ENCODE peak calls at places on chromosome 20, in six cellular contexts. X is AG10803, N is GM12864, R is tibial nerve, Q is astrocyte of the spinal cord, I is fibroblast of lung. Z is an unnamed sample.

GRCh38 chr20:10508468-10509251 is 73.6 kb downstream of the SLX4IP start:
- DNase-seq in R (no peak), N (no peak), X (peak), I (peak), Q (peak), Z (no peak)

GRCh38 chr20:14829897-14830296 is 492.5 kb upstream of the FLRT3 start:
- DNase-seq in R (no peak), Q (no peak), X (no peak), I (no peak), N (no peak), Z (no peak)

GRCh38 chr20:46350201-46350985 is 42.1 kb upstream of the CDH22 start:
- DNase-seq in I (peak), Q (peak), X (peak), R (no peak), N (peak), Z (no peak)

GRCh38 chr20:49701916-49702315 is 11.8 kb downstream of the B4GALT5 start:
- DNase-seq in R (no peak), Q (no peak), I (no peak), X (no peak), N (no peak), Z (no peak)

GRCh38 chr20:15191082-15191723 is 853.8 kb upstream of the FLRT3 start:
- DNase-seq in N (no peak), R (no peak), Q (no peak), X (no peak), I (no peak), Z (no peak)

GRCh38 chr20:53033176-53033575 is 61.0 kb downstream of the TSHZ2 start:
- DNase-seq in Q (no peak), X (peak), I (no peak), R (no peak), N (no peak), Z (no peak)

GRCh38 chr20:38108438-38109024 is 56.5 kb downstream of the TGM2 start:
- DNase-seq in X (peak), R (no peak), Q (peak), I (peak), N (no peak), Z (no peak)

GRCh38 chr20:58433759-58434158 is 44.7 kb downstream of the VAPB start:
- DNase-seq in X (peak), I (peak), N (no peak), Q (peak), R (no peak), Z (no peak)

GRCh38 chr20:35269055-35269781 is 8.7 kb downstream of the MMP24OS start:
- DNase-seq in Q (peak), I (peak), R (no peak), N (no peak), X (peak), Z (no peak)

GRCh38 chr20:12978613-12979495 is 29.9 kb upstream of the SPTLC3 start:
- DNase-seq in R (no peak), I (no peak), Q (no peak), X (no peak), N (no peak), Z (no peak)

GRCh38 chr20:63525968-63526367 is 5.4 kb downstream of the PPDPF start:
- DNase-seq in N (no peak), R (no peak), X (no peak), I (no peak), Q (no peak), Z (no peak)

GRCh38 chr20:49811825-49812462 is 684 bp upstream of the SLC9A8 start:
- DNase-seq in Q (peak), N (no peak), I (peak), R (no peak), X (no peak), Z (no peak)

GRCh38 chr20:258963-259362 is 1.4 kb downstream of the DEFB132 start:
- DNase-seq in X (peak), R (no peak), N (no peak), I (peak), Q (peak), Z (no peak)

GRCh38 chr20:33858666-33859065 is 47.5 kb downstream of the CHMP4B start:
- DNase-seq in N (no peak), Q (no peak), R (no peak), I (no peak), X (no peak), Z (no peak)

GRCh38 chr20:20837574-20838021 is 125.2 kb upstream of the RALGAPA2 start:
- DNase-seq in Q (peak), N (no peak), X (peak), R (peak), I (peak), Z (no peak)

GRCh38 chr20:39112196-39112743 is 150.1 kb downstream of the DHX35 start:
- DNase-seq in N (no peak), R (no peak), Q (peak), I (peak), X (peak), Z (no peak)

GRCh38 chr20:25082498-25082873 is 545 bp upstream of the VSX1 start:
- DNase-seq in R (no peak), N (no peak), I (no peak), X (no peak), Q (no peak), Z (no peak)

GRCh38 chr20:50385733-50386640 is 124.2 kb upstream of the PTPN1 start:
- DNase-seq in X (no peak), N (no peak), Q (no peak), R (no peak), I (peak), Z (peak)

GRCh38 chr20:40962733-40963504 is 65.7 kb upstream of the TOP1 start:
- DNase-seq in R (peak), N (no peak), X (peak), I (peak), Q (peak), Z (peak)

GRCh38 chr20:44196278-44196677 is 9.3 kb upstream of the JPH2 start:
- DNase-seq in I (no peak), N (no peak), Q (no peak), X (no peak), R (no peak), Z (no peak)
- TF ChIP-seq CTCF in I (no peak), N (no peak), Q (peak), X (peak), R (no peak), Z (no peak)

GRCh38 chr20:47921306-47922279 is 136.3 kb upstream of the SULF2 start:
- DNase-seq in N (no peak), R (no peak), Q (no peak), X (peak), I (no peak), Z (no peak)

GRCh38 chr20:47926731-47927130 is 141.4 kb upstream of the SULF2 start:
- DNase-seq in N (no peak), X (no peak), I (no peak), R (no peak), Q (no peak), Z (no peak)

GRCh38 chr20:47925603-47926002 is 140.3 kb upstream of the SULF2 start:
- DNase-seq in Q (no peak), N (no peak), X (no peak), R (no peak), I (no peak), Z (no peak)

GRCh38 chr20:47917549-47918070 is 132.3 kb upstream of the SULF2 start:
- DNase-seq in Q (no peak), R (no peak), N (no peak), I (no peak), X (no peak), Z (no peak)

DNA sequence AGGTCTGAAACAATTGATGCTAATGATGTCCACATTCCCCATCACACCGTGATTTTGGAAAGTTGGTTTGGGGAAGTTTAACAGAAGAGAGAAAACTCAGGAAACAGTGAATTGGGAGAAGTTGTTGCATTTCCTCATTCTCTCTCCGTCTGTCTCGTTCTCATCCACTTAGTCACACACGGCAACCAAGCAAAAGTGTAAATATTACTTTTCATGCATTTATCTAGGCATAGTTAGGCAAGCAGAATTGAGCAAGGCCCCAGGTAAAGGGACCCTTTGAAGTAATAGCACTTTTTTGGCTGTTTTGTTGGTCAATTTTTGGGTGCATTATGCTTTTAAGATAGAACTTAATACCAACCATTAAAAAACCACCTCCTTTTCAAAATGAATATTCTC is 137.0 kb upstream of the SULF2 start:
- DNase-seq in I (no peak), Q (no peak), N (no peak), X (peak), R (no peak), Z (no peak)
- TF ChIP-seq CTCF in I (no peak), Q (no peak), N (no peak), X (no peak), R (no peak), Z (no peak)

DNA sequence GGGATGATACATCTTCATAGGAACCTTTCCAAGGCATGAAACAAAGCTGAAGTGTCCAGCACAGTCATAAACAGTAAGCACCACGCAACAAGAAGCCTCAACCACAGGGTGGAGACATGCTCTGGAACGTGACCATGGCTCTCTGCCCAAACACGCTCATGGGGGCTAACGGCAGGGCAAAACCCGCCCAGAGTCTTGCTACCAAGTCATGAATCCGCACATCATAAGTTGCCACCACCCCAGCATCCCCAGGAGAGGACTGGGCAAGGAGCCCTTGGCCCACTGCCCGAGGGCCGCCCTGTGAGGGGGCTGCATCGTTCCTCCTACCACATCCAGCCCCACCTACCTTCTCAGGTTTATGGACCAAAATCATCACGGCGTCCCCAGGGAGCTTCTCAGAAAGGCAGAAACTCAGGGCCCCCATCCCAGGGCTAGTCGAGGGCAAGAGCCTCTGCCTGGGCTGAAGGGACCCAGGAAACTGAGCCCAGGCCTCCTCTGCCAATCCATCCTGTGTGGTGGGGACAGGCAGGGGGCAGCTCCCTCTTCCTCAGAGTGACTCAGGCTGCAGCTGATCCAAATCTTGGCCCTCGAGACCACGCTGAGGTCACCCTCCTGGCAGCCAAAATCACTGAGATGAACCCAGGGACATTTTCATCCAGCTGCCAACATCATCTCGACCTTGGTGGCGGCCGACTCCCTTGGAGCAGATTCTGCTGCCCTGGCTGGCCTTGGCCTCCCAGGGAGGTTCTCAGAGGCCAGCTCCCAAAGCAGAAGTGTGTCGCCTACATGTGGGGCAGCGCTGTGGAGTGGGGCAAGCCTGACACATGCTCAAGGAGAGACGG is 42.6 kb downstream of the BMP7 start:
- DNase-seq in X (peak), R (peak), Q (no peak), N (no peak), I (peak), Z (no peak)
- TF ChIP-seq CTCF in X (no peak), R (no peak), Q (no peak), N (no peak), I (no peak), Z (no peak)

DNA sequence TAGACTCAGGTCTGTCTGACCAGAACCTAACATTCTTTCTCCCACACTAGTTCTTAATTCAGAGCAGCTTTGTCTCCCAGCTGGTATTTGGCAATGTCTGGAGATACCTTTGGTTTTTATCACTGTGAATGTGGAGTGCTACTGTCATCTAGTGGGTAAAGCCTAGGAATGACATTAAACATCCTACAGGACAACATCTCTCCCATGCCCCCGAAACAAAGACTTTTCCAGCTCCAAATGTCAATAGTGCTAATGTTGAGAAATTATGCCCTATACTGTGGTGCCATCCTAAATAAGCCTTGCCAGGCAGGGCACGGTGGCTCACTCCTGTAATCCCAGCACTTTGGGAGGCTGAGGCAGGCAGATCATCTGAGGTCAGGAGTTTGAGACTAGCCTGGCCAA is 4.2 kb upstream of the TTPAL start:
- DNase-seq in Q (peak), X (peak), N (no peak), R (no peak), I (peak), Z (no peak)
- TF ChIP-seq CTCF in Q (peak), X (peak), N (peak), R (no peak), I (peak), Z (no peak)

DNA sequence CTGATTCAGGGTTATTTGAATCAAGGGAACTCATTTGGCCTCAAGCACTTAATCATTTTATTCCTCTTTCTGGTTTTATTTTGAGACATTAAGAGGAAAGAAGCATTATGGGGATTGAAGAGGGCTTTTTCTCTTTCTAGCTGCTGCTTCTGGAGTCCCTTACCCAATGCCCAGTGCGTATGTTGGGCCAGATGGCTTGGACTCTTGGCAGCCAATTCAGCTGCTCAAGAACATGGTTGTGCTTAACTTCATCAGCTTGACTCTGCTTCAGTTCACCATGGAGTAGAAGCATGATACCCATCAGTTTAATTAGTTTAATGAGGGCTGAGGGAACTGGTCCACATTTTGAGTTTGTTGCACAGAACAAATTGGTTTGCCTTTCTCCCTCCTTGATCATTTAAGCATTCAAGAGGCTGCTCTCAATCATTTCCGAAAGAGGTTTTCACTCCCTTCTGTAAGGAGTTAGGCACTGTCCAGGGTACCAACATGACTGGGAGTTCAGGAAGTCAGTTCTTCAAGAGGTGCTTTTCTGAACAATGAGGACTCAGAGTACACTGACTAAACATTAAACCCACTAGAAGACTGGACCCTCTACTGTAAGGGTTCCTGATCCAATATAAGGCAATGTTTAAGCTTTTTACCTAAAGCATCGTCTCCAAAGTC is 14.6 kb downstream of the PDYN start:
- DNase-seq in R (no peak), X (no peak), I (no peak), Q (no peak), N (no peak), Z (no peak)
- TF ChIP-seq CTCF in R (no peak), X (no peak), I (no peak), Q (no peak), N (no peak), Z (no peak)

DNA sequence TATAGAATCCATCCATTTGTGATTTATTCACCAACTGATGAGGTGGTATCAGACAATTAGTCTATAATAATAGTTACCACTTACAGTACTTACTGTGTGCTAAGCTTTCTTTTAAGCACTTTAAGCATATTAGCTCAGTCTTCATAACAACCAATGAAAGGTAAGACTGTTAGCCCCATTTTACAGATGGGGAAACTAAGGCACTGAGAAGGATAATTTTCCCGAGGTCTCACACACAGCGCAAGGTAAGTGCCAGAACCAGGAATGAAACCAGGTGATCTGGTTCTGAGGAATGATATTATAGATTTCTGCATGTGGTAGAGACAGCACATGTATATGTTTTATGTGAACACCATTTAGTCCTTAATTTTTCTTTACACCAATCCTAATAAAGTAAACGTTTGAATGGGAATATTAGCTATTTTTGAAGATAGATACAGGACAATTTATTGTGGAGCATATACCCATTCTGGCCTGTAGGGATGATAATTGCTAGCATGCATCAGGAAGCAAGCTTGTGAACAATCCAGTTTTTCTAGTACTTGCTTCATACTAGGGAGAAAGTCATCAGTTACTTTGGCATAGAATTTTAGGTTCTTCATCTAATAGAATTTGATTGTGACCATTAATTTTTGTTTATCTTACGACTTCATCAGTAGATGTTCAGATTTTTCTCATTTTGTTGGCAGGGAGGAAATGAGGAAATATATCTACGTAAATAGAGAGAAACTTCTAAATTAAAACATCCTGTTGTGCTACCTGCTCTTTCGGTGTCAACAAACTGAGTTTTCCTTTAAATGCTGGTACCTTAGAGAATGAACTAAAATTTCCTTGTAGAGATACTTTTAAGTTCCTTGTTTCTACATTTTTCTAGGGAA is 3.0 kb downstream of the YWHAB start:
- DNase-seq in N (no peak), R (no peak), I (no peak), Q (no peak), X (peak), Z (no peak)
- TF ChIP-seq CTCF in N (no peak), R (no peak), I (peak), Q (peak), X (peak), Z (peak)

DNA sequence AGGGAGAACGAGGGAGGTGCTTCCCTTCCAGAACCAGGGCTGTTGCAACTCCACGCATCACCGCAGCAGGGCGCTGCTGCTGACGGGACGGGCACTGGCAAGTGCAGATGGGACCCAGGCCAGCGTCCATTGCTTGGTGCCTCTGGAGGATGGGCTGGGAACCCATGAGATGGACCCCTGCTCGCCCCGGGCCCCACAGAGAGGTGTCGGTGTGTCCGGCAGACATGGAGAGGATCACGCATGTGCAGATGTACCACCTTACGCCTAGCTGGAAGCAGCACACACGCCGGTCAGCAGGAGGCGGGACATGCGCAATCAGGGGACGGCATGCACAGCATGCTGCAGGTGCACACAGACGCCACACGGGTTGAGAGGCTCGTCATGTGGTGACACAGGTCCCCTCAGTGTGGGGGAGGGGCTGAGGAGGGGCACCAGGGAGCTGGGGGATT is 5.7 kb downstream of the CABLES2 start:
- DNase-seq in N (no peak), I (no peak), X (no peak), Q (no peak), R (no peak), Z (no peak)
- TF ChIP-seq CTCF in N (no peak), I (no peak), X (no peak), Q (peak), R (no peak), Z (no peak)

GRCh38 chr20:57244627-57245214 is 21.7 kb downstream of the BMP7 start:
- DNase-seq in Q (no peak), X (no peak), N (no peak), R (no peak), I (no peak), Z (no peak)
- TF ChIP-seq CTCF in Q (no peak), X (no peak), N (no peak), R (no peak), I (no peak), Z (no peak)

DNA sequence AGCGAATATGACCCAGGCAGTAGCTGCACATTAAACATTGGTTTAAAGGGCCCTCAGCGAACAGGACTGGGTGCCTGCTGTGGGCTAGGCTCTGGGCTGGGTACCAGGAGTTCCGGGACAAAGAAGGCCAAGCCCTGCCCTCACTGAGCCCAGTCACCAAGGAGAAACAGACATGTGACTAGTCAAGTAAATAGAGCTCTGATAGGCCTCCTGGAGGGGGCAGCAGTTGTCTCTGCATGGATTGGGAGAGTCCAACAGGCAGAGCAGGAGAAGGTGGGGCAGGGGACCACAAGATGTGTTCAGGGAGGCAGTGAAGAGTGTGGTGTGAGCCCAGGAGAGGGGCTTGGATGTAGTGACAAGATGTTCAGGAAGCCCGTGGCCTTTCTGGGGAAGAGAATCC is 3.1 kb downstream of the HM13 start:
- DNase-seq in N (no peak), Q (peak), I (peak), X (peak), R (no peak), Z (no peak)
- TF ChIP-seq CTCF in N (no peak), Q (peak), I (peak), X (peak), R (no peak), Z (no peak)

Z was measured in CD4-positive, alpha-beta T cell.